ENCODE peak calls at places on chromosomes 4 and X, in seven cellular contexts. U is esophagus squamous epithelium, E is suprapubic skin, C is adrenal gland, T is uterus, P is tibial nerve, N is body of pancreas. X is an unnamed sample.
A peak's percentile ranks its signal among the peaks of the same experiment; 100 is the strongest.

GRCh38 chr4:68271851-68272756 is 26.6 kb upstream of the TMPRSS11B start:
- DNase-seq in T (no peak), E (no peak), N (no peak), P (peak; percentile 12), U (no peak), C (no peak), X (no peak)

GRCh38 chrX:102651968-102652744 is 873 bp downstream of the GPRASP1 start:
- DNase-seq in U (no peak), T (peak; percentile 73), E (no peak), C (peak; percentile 51), P (peak; percentile 70), N (peak; percentile 33), X (no peak)

GRCh38 chr4:124526321-124526720 is 186.2 kb downstream of the ANKRD50 start:
- DNase-seq in E (no peak), P (no peak), N (no peak), U (no peak), C (no peak), T (no peak), X (no peak)

GRCh38 chr4:86218721-86219481 is 141.0 kb downstream of the MAPK10 start:
- DNase-seq in P (no peak), C (no peak), E (no peak), U (no peak), N (peak; percentile 23), T (peak; percentile 24), X (no peak)

GRCh38 chrX:18698762-18699650 is 8.4 kb upstream of the PPEF1 start:
- DNase-seq in E (no peak), C (no peak), T (no peak), N (no peak), U (no peak), P (no peak), X (no peak)

GRCh38 chrX:115713465-115713864 is 152.5 kb downstream of the PLS3 start:
- DNase-seq in N (no peak), C (no peak), T (no peak), P (no peak), E (no peak), U (no peak), X (no peak)

GRCh38 chrX:21725498-21725897 is 32.4 kb downstream of the SMPX start:
- DNase-seq in U (no peak), P (no peak), C (no peak), E (no peak), N (no peak), T (no peak), X (no peak)

GRCh38 chr4:175325230-175325629 is 407.1 kb downstream of the ADAM29 start:
- DNase-seq in T (no peak), U (no peak), P (peak; percentile 5), E (no peak), C (no peak), N (no peak), X (no peak)

GRCh38 chr4:113587640-113588275 is 173.8 kb downstream of the CAMK2D start:
- DNase-seq in E (no peak), U (no peak), P (no peak), C (no peak), N (no peak), T (no peak), X (no peak)

GRCh38 chr4:7710576-7711329 is 228.9 kb downstream of the AFAP1 start:
- DNase-seq in U (no peak), T (no peak), N (no peak), E (no peak), P (no peak), C (no peak), X (no peak)

GRCh38 chrX:47172971-47173792 is 20.4 kb upstream of the UBA1 start:
- DNase-seq in U (no peak), E (peak; percentile 39), P (no peak), T (peak; percentile 9), C (peak; percentile 18), N (peak; percentile 3), X (peak; percentile 61)

GRCh38 chr4:7160439-7160838 is 31.9 kb upstream of the SORCS2 start:
- DNase-seq in C (no peak), N (peak; percentile 55), U (no peak), P (no peak), T (peak; percentile 9), E (peak; percentile 44), X (peak; percentile 54)

GRCh38 chr4:140556372-140557085 is 12.2 kb downstream of the UCP1 start:
- DNase-seq in E (no peak), U (no peak), C (no peak), N (no peak), T (no peak), P (no peak), X (no peak)

GRCh38 chr4:145945431-145946155 is 7.0 kb upstream of the ZNF827 start:
- DNase-seq in P (no peak), N (no peak), C (no peak), T (no peak), E (no peak), U (no peak), X (no peak)

GRCh38 chrX:53831662-53832635 is 145.4 kb upstream of the HUWE1 start:
- DNase-seq in E (no peak), U (no peak), T (no peak), C (no peak), P (peak; percentile 10), N (peak; percentile 48), X (no peak)

GRCh38 chr4:58766763-58767162 is 1656.6 kb upstream of the IGFBP7 start:
- DNase-seq in U (no peak), P (no peak), T (no peak), N (no peak), E (no peak), C (no peak), X (no peak)

GRCh38 chrX:11480626-11481025 is 185.1 kb downstream of the ARHGAP6 start:
- DNase-seq in N (no peak), E (no peak), T (no peak), P (no peak), U (no peak), C (no peak), X (no peak)

GRCh38 chr4:42806436-42806835 is 86.1 kb upstream of the GRXCR1 start:
- DNase-seq in P (no peak), T (no peak), C (no peak), U (no peak), N (no peak), E (no peak), X (no peak)

GRCh38 chrX:45760187-45760742 is 559.6 kb upstream of the DIPK2B start:
- DNase-seq in C (no peak), E (no peak), P (no peak), N (no peak), U (no peak), T (no peak), X (no peak)
- H3K4me1 ChIP-seq in C (no peaks in the 10 kb centered on the region), E (peaks cover 4% of the 10 kb centered on the region), P (peaks cover 6% of the 10 kb centered on the region), N (no peaks in the 10 kb centered on the region), U (peaks cover 6% of the 10 kb centered on the region), T (no peaks in the 10 kb centered on the region), X (peaks cover 20% of the 10 kb centered on the region)

DNA sequence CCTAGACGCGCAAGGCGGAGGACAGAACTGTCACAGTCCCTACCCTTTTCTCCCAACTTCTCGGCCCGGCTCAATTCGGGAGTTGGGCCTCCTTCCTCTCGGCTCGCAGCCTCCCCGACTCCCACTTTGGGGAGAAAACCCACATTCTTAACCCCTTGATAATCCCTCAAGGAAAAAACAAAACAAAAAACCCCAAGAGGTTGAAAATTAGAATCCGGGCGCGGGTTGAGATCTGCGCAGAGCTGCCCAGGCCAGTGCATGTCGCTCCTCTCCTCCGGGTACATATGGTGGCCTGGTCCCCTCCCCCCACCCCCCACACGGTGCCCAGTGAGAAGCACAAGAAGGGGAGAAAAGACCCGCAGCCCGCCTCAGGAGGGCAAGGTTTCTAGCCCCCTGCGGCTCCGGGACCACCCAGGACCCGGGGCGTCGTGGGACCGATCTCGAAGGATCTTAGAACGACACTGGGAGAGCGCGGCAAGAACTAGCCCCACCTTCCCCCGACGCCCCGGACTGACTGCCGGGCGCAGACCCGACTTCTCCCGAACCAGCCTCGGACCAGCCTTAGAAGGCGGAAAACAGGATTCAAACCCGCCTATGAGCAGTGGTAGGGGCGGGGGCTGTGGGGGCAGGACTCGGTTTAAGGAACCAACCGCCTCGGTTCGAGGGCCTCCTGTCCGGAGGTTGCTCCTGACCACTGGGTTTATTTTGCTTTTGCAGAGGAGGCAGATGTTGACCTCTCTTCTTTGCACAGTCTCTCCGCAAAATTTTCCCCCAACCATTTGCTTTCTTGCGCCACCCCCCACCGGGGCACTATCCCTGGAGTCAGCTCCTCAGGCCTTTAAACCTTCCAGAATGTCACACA is 2.5 kb upstream of the PDGFRA start:
- DNase-seq in U (no peak), E (peak; percentile 80), T (peak; percentile 82), P (peak; percentile 73), N (peak; percentile 30), C (peak; percentile 43), X (peak; percentile 80)
- TF ChIP-seq POLR2A in U (no peak), E (no peak), T (peak; percentile 71), P (peak; percentile 48), N (peak; percentile 38), C (no peak), X (no peak)

DNA sequence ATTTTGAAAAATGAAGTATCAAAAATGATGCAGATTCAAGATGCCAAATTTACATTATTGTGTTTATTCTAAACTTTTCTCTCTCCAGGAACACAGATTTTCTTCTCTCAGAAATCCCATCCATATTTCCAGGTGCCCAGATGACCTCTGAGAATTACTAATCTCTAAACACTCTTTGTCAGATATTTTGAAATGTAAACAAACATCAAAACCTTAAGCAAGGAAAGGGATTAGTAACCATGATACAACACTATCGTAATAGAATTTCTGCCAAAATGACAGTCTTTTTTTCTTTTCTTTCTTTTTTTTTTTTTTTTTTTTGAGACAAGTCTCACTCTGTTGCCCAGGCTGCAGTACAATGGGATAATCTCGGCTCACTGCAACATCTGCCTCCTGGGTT is 76.7 kb downstream of the PDS5A start:
- DNase-seq in P (no peak), E (no peak), C (no peak), U (no peak), T (no peak), N (no peak), X (no peak)
- H3K36me3 ChIP-seq in P (no peaks in the 10 kb centered on the region), E (peaks cover 55% of the 10 kb centered on the region), C (peaks cover 58% of the 10 kb centered on the region), U (peaks cover 18% of the 10 kb centered on the region), T (no peaks in the 10 kb centered on the region), N (peaks cover 22% of the 10 kb centered on the region), X (peaks cover 75% of the 10 kb centered on the region)

DNA sequence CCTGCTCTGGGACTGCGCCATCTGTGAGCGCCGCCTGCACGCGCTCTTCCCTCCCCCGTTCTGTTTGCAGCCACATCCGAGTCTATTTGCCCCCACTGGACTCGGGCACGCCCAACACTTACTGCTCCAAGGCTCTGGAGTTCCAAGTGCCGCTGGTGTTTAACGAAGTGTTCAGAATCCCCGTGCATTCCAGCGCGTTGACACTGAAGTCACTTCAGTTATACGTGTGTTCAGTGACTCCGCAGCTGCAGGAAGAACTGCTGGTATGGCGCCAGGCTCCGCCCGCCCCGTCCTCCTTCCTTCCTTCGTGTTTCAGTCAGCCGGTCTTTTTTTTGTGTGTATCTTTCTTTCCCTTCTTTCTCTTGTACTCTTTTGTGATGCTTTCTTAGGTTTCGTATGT is 30.7 kb upstream of the CLCN4 start:
- DNase-seq in N (no peak), C (no peak), E (no peak), U (no peak), P (no peak), T (no peak), X (no peak)
- H3K4me1 ChIP-seq in N (no peaks in the 10 kb centered on the region), C (no peaks in the 10 kb centered on the region), E (no peaks in the 10 kb centered on the region), U (no peaks in the 10 kb centered on the region), P (no peaks in the 10 kb centered on the region), T (no peaks in the 10 kb centered on the region), X (no peaks in the 10 kb centered on the region)